ENCODE peak calls at places on chromosome 3, in five cellular contexts. A is right lobe of liver, R is IMR-90, M is NB4, L is adrenal gland. Q is an unnamed sample.

GRCh38 chr3:40765884-40766283 is 241.1 kb downstream of the ZNF621 start:
- DNase-seq in A (no peak), R (no peak), M (no peak), L (no peak), Q (no peak)

GRCh38 chr3:51934991-51935885 is 6.5 kb downstream of the RRP9 start:
- DNase-seq in A (no peak), R (no peak), M (no peak), L (no peak), Q (peak; percentile 45)

GRCh38 chr3:188061133-188061532 is 92.8 kb upstream of the LPP start:
- DNase-seq in A (no peak), R (peak; percentile 64), M (peak; percentile 60), L (no peak), Q (no peak)

GRCh38 chr3:47379488-47379899 is 1.3 kb upstream of the PTPN23 start:
- DNase-seq in A (no peak), R (no peak), M (no peak), L (no peak), Q (no peak)

GRCh38 chr3:119937229-119937628 is 155.3 kb downstream of the NR1I2 start:
- DNase-seq in A (no peak), R (peak; percentile 10), M (peak; percentile 8), L (no peak), Q (no peak)

GRCh38 chr3:168094580-168094876 is 1.2 kb downstream of the GOLIM4 start:
- DNase-seq in A (no peak), R (no peak), M (no peak), L (no peak), Q (no peak)

GRCh38 chr3:131072845-131073244 is 46.2 kb downstream of the NEK11 start:
- DNase-seq in A (no peak), R (peak; percentile 6), M (peak; percentile 2), L (no peak), Q (peak; percentile 73)

GRCh38 chr3:128872282-128872681 is 7.1 kb upstream of the ACAD9 start:
- DNase-seq in A (no peak), R (no peak), M (no peak), L (no peak), Q (no peak)

GRCh38 chr3:196117809-196118208 is 35.9 kb upstream of the TFRC start:
- DNase-seq in A (no peak), R (no peak), M (peak; percentile 86), L (no peak), Q (no peak)

GRCh38 chr3:167723025-167723512 is 11.6 kb downstream of the PDCD10 start:
- DNase-seq in A (no peak), R (no peak), M (no peak), L (no peak), Q (no peak)

GRCh38 chr3:42025388-42026138 is 63.7 kb upstream of the ULK4 start:
- DNase-seq in A (peak; percentile 77), R (peak; percentile 99), M (peak; percentile 91), L (peak; percentile 96), Q (peak; percentile 98)
- TF ChIP-seq POLR2A in A (no peak), R (peak; percentile 34), M (no peak), L (peak; percentile 82), Q (no peak)

GRCh38 chr3:32719931-32720330 is 34.9 kb downstream of the CNOT10 start:
- DNase-seq in A (no peak), R (no peak), M (no peak), L (no peak), Q (no peak)
- TF ChIP-seq POLR2A in A (no peak), R (no peak), M (no peak), L (no peak), Q (no peak)

GRCh38 chr3:43621974-43622739 is at the start of gene ANO10:
- DNase-seq in A (peak; percentile 100), R (peak; percentile 99), M (peak; percentile 96), L (peak; percentile 99), Q (peak; percentile 99)
- TF ChIP-seq POLR2A in A (peak; percentile 58), R (no peak), M (peak; percentile 36), L (peak; percentile 66), Q (peak; percentile 31)

GRCh38 chr3:38115645-38116427 is 21.1 kb downstream of the ACAA1 start:
- DNase-seq in A (peak; percentile 29), R (no peak), M (no peak), L (no peak), Q (peak; percentile 41)

GRCh38 chr3:38116471-38117162 is 20.3 kb downstream of the ACAA1 start:
- DNase-seq in A (peak; percentile 54), R (no peak), M (peak; percentile 31), L (no peak), Q (peak; percentile 52)

GRCh38 chr3:38114052-38114874 is 22.7 kb downstream of the ACAA1 start:
- DNase-seq in A (peak; percentile 40), R (no peak), M (no peak), L (no peak), Q (peak; percentile 55)

GRCh38 chr3:38117163-38117716 is 19.7 kb downstream of the ACAA1 start:
- DNase-seq in A (peak; percentile 90), R (no peak), M (no peak), L (peak; percentile 79), Q (peak; percentile 64)

GRCh38 chr3:38114875-38115644 is 21.9 kb downstream of the ACAA1 start:
- DNase-seq in A (peak; percentile 39), R (no peak), M (no peak), L (no peak), Q (peak; percentile 54)
- TF ChIP-seq POLR2A in A (no peak), R (no peak), M (no peak), L (no peak), Q (no peak)

GRCh38 chr3:190491533-190492054 is 22.3 kb upstream of the IL1RAP start:
- DNase-seq in A (no peak), R (no peak), M (no peak), L (no peak), Q (no peak)
- TF ChIP-seq POLR2A in A (no peak), R (no peak), M (no peak), L (no peak), Q (no peak)

GRCh38 chr3:77042892-77043291 is 3.0 kb downstream of the ROBO2 start:
- DNase-seq in A (no peak), R (no peak), M (no peak), L (no peak), Q (no peak)
- TF ChIP-seq POLR2A in A (no peak), R (no peak), M (no peak), L (no peak), Q (no peak)

GRCh38 chr3:112333002-112333385 is at the start of gene CD200:
- DNase-seq in A (peak; percentile 55), R (peak; percentile 16), M (no peak), L (peak; percentile 26), Q (peak; percentile 79)
- TF ChIP-seq POLR2A in A (no peak), R (no peak), M (no peak), L (no peak), Q (no peak)

GRCh38 chr3:101574388-101575156 is 592 bp downstream of the PCNP start:
- DNase-seq in A (peak; percentile 65), R (peak; percentile 62), M (peak; percentile 66), L (peak; percentile 69), Q (peak; percentile 84)
- TF ChIP-seq POLR2A in A (no peak), R (no peak), M (no peak), L (peak; percentile 65), Q (no peak)